ENCODE peak calls at places on chromosomes 12 and 14, in five cellular contexts. M is activated gamma-delta T cell treated with Interleukin-2 at 50 U/mL for 16 hours, X is retinal pigment epithelial cell, N is amniotic stem cell, P is AG04449. D is an unnamed sample.
A peak's percentile ranks its signal among the peaks of the same experiment; 100 is the strongest.

GRCh38 chr14:80172380-80173055 is 38.8 kb downstream of the DIO2 start:
- DNase-seq in M (no peak), X (no peak), N (no peak), P (no peak), D (no peak)

GRCh38 chr12:113359133-113359938 is 949 bp downstream of the PLBD2 start:
- DNase-seq in M (no peak), X (no peak), N (no peak), P (no peak), D (peak; percentile 79)

GRCh38 chr12:118645219-118645618 is 268.9 kb downstream of the SUDS3 start:
- DNase-seq in M (no peak), X (no peak), N (no peak), P (no peak), D (no peak)

GRCh38 chr14:54383811-54384210 is 13.0 kb upstream of the CDKN3 start:
- DNase-seq in M (no peak), X (no peak), N (no peak), P (no peak), D (no peak)

GRCh38 chr12:42299392-42300308 is 26.2 kb downstream of the ZCRB1 start:
- DNase-seq in M (no peak), X (peak; percentile 29), N (no peak), P (peak; percentile 28), D (no peak)

GRCh38 chr14:37591941-37592287 is 3.1 kb downstream of the FOXA1 start:
- DNase-seq in M (no peak), X (no peak), N (no peak), P (no peak), D (no peak)

GRCh38 chr14:56342419-56342901 is 224.2 kb downstream of the PELI2 start:
- DNase-seq in M (no peak), X (no peak), N (peak; percentile 18), P (peak; percentile 63), D (no peak)

GRCh38 chr14:75720828-75721227 is 59.8 kb downstream of the TTLL5 start:
- DNase-seq in M (no peak), X (peak; percentile 95), N (no peak), P (no peak), D (peak; percentile 83)

GRCh38 chr12:128783129-128783574 is 40.6 kb downstream of the SLC15A4 start:
- DNase-seq in M (peak; percentile 23), X (no peak), N (no peak), P (no peak), D (no peak)

GRCh38 chr12:75750950-75751349 is 239.5 kb upstream of the KRR1 start:
- DNase-seq in M (no peak), X (peak; percentile 64), N (peak; percentile 53), P (peak; percentile 36), D (no peak)

GRCh38 chr14:57575482-57575881 is 81.8 kb upstream of the CCDC198 start:
- DNase-seq in M (no peak), X (no peak), N (no peak), P (no peak), D (no peak)

GRCh38 chr12:46831335-46832083 is 5.7 kb upstream of the SLC38A4 start:
- DNase-seq in M (no peak), X (no peak), N (no peak), P (no peak), D (no peak)

GRCh38 chr14:64060648-64061096 is 207.9 kb downstream of the SYNE2 start:
- DNase-seq in M (no peak), X (no peak), N (no peak), P (no peak), D (no peak)

GRCh38 chr14:99809376-99809775 is 16.2 kb downstream of the EML1 start:
- DNase-seq in M (no peak), X (no peak), N (no peak), P (no peak), D (peak; percentile 47)

GRCh38 chr14:54488318-54488645 is 498 bp downstream of the GMFB start:
- DNase-seq in M (no peak), X (no peak), N (no peak), P (no peak), D (no peak)

GRCh38 chr14:103508930-103509329 is 13.7 kb downstream of the CKB start:
- DNase-seq in M (no peak), X (no peak), N (no peak), P (no peak), D (no peak)

GRCh38 chr14:39717000-39717399 is 284.8 kb upstream of the FBXO33 start:
- DNase-seq in M (no peak), X (no peak), N (no peak), P (no peak), D (no peak)

GRCh38 chr14:61603736-61604135 is 91.6 kb upstream of the HIF1A start:
- DNase-seq in M (no peak), X (no peak), N (no peak), P (no peak), D (no peak)

GRCh38 chr14:68694516-68695235 is 98.2 kb downstream of the ZFP36L1 start:
- DNase-seq in M (no peak), X (no peak), N (no peak), P (no peak), D (no peak)

GRCh38 chr14:82449926-82450325 is 916.3 kb upstream of the SEL1L start:
- DNase-seq in M (no peak), X (no peak), N (no peak), P (no peak), D (no peak)

GRCh38 chr12:12723681-12724420 is 6.7 kb downstream of the CDKN1B start:
- DNase-seq in M (peak; percentile 30), X (no peak), N (no peak), P (no peak), D (peak; percentile 48)

GRCh38 chr14:50082308-50082742 is 34.0 kb downstream of the VCPKMT start:
- DNase-seq in M (peak; percentile 51), X (no peak), N (no peak), P (no peak), D (no peak)

GRCh38 chr12:70756791-70757190 is 119.6 kb upstream of the PTPRB start:
- DNase-seq in M (no peak), X (no peak), N (no peak), P (no peak), D (no peak)

GRCh38 chr14:68141531-68142088 is 322.0 kb downstream of the RAD51B start:
- DNase-seq in M (no peak), X (no peak), N (no peak), P (no peak), D (no peak)

GRCh38 chr12:91007531-91008290 is 2.9 kb upstream of the EPYC start:
- DNase-seq in M (no peak), X (no peak), N (no peak), P (no peak), D (no peak)

GRCh38 chr14:105090493-105091334 is 25.5 kb upstream of the GPR132 start:
- DNase-seq in M (peak; percentile 90), X (no peak), N (peak; percentile 17), P (no peak), D (peak; percentile 87)

GRCh38 chr12:20646239-20646827 is 48.8 kb upstream of the SLCO1C1 start:
- DNase-seq in M (no peak), X (no peak), N (peak; percentile 41), P (no peak), D (no peak)

GRCh38 chr14:32934891-32935633 is 3.6 kb upstream of the NPAS3 start:
- DNase-seq in M (no peak), X (no peak), N (no peak), P (no peak), D (no peak)

GRCh38 chr14:29821665-29822429 is 105.8 kb downstream of the PRKD1 start:
- DNase-seq in M (no peak), X (no peak), N (no peak), P (no peak), D (no peak)

GRCh38 chr12:31834158-31834557 is 105.3 kb upstream of the AMN1 start:
- DNase-seq in M (no peak), X (no peak), N (no peak), P (no peak), D (no peak)

GRCh38 chr12:109863961-109864712 is 16.2 kb downstream of the GLTP start:
- DNase-seq in M (peak; percentile 16), X (no peak), N (no peak), P (no peak), D (peak; percentile 91)

GRCh38 chr14:49036236-49036635 is 549.9 kb downstream of the RPS29 start:
- DNase-seq in M (no peak), X (no peak), N (no peak), P (no peak), D (no peak)

D was measured in head of caudate nucleus.